ENCODE peak calls at places on chromosome 11, in five cellular contexts. One of them, this sample, is unnamed.

GRCh38 chr11:69449320-69450063 is 32.0 kb upstream of the LINC01488 start:
- DNase-seq in stimulated activated CD8-positive, alpha-beta memory T cell treated with anti-CD3 and anti-CD28 coated beads, Interleukin-2, amount 100 ng/mL, for 48 hours: no peak
- DNase-seq in thoracic aorta: peak; percentile 25
- DNase-seq in fibroblast of villous mesenchyme: peak; percentile 76
- DNase-seq in HEK293T: no peak
- DNase-seq in this sample: no peak

GRCh38 chr11:1780700-1781592 is 17.2 kb upstream of the CTSD start:
- DNase-seq in fibroblast of villous mesenchyme: no peak
- DNase-seq in thoracic aorta: no peak
- DNase-seq in stimulated activated CD8-positive, alpha-beta memory T cell treated with anti-CD3 and anti-CD28 coated beads, Interleukin-2, amount 100 ng/mL, for 48 hours: no peak
- DNase-seq in HEK293T: no peak
- DNase-seq in this sample: no peak

GRCh38 chr11:108122166-108122628 is 830 bp downstream of the ACAT1 start:
- DNase-seq in HEK293T: peak; percentile 43
- DNase-seq in thoracic aorta: no peak
- DNase-seq in stimulated activated CD8-positive, alpha-beta memory T cell treated with anti-CD3 and anti-CD28 coated beads, Interleukin-2, amount 100 ng/mL, for 48 hours: no peak
- DNase-seq in fibroblast of villous mesenchyme: peak; percentile 58
- DNase-seq in this sample: no peak

GRCh38 chr11:88370782-88371181 is 33.2 kb upstream of the CTSC start:
- DNase-seq in thoracic aorta: no peak
- DNase-seq in HEK293T: no peak
- DNase-seq in fibroblast of villous mesenchyme: no peak
- DNase-seq in stimulated activated CD8-positive, alpha-beta memory T cell treated with anti-CD3 and anti-CD28 coated beads, Interleukin-2, amount 100 ng/mL, for 48 hours: no peak
- DNase-seq in this sample: no peak

GRCh38 chr11:45165386-45165785 is 18.9 kb downstream of the PRDM11 start:
- DNase-seq in fibroblast of villous mesenchyme: no peak
- DNase-seq in thoracic aorta: no peak
- DNase-seq in HEK293T: no peak
- DNase-seq in stimulated activated CD8-positive, alpha-beta memory T cell treated with anti-CD3 and anti-CD28 coated beads, Interleukin-2, amount 100 ng/mL, for 48 hours: no peak
- DNase-seq in this sample: no peak

GRCh38 chr11:7089328-7090251 is 792 bp downstream of the RBMXL2 start:
- DNase-seq in thoracic aorta: no peak
- DNase-seq in fibroblast of villous mesenchyme: no peak
- DNase-seq in stimulated activated CD8-positive, alpha-beta memory T cell treated with anti-CD3 and anti-CD28 coated beads, Interleukin-2, amount 100 ng/mL, for 48 hours: no peak
- DNase-seq in HEK293T: no peak
- DNase-seq in this sample: no peak

GRCh38 chr11:121615506-121615905 is 162.7 kb upstream of the SORL1-AS1 start:
- DNase-seq in thoracic aorta: no peak
- DNase-seq in stimulated activated CD8-positive, alpha-beta memory T cell treated with anti-CD3 and anti-CD28 coated beads, Interleukin-2, amount 100 ng/mL, for 48 hours: no peak
- DNase-seq in fibroblast of villous mesenchyme: no peak
- DNase-seq in HEK293T: no peak
- DNase-seq in this sample: no peak

GRCh38 chr11:35305670-35306382 is 113.5 kb downstream of the SLC1A2 start:
- DNase-seq in HEK293T: peak; percentile 69
- DNase-seq in fibroblast of villous mesenchyme: peak; percentile 68
- DNase-seq in stimulated activated CD8-positive, alpha-beta memory T cell treated with anti-CD3 and anti-CD28 coated beads, Interleukin-2, amount 100 ng/mL, for 48 hours: no peak
- DNase-seq in thoracic aorta: no peak
- DNase-seq in this sample: peak; percentile 53

This sample was measured in H1.